ENCODE peak calls at places on chromosomes 6 and 20, in eight cellular contexts. B, R, D, K, S, H, A and V are unnamed samples.

GRCh38 chr6:75301537-75301936 is 16.9 kb upstream of the TMEM30A start:
- DNase-seq in A (no peak), K (no peak), B (no peak), R (no peak), S (no peak), D (no peak), H (no peak), V (no peak)

GRCh38 chr6:14417377-14417776 is 299.8 kb downstream of the CD83 start:
- DNase-seq in K (no peak), H (no peak), B (no peak), D (no peak), S (no peak), R (no peak), A (no peak), V (no peak)

GRCh38 chr20:53752971-53753879 is 159.6 kb upstream of the ZNF217 start:
- DNase-seq in D (no peak), K (no peak), R (no peak), S (no peak), B (peak), H (peak), A (no peak), V (no peak)

GRCh38 chr20:59318201-59318790 is 17.9 kb downstream of the EDN3 start:
- DNase-seq in A (no peak), B (no peak), D (no peak), K (no peak), H (no peak), R (no peak), S (no peak), V (no peak)

GRCh38 chr20:52219441-52219840 is 27.9 kb upstream of the ZFP64 start:
- DNase-seq in K (no peak), S (no peak), B (no peak), H (no peak), R (no peak), A (no peak), D (no peak), V (no peak)

GRCh38 chr6:37490466-37491015 is 9.2 kb downstream of the CCDC167 start:
- DNase-seq in D (no peak), K (no peak), H (no peak), R (no peak), B (no peak), A (no peak), S (no peak), V (no peak)

GRCh38 chr6:117536317-117536716 is 53.8 kb downstream of the DCBLD1 start:
- DNase-seq in S (no peak), K (no peak), B (peak), R (no peak), H (no peak), A (no peak), D (no peak), V (no peak)

GRCh38 chr6:155024628-155025027 is 29.5 kb downstream of the TIAM2 start:
- DNase-seq in K (no peak), A (no peak), D (no peak), S (no peak), B (no peak), H (no peak), R (no peak), V (no peak)

GRCh38 chr6:292506-293184 is 358 bp downstream of the DUSP22 start:
- DNase-seq in S (peak), D (peak), K (peak), H (peak), A (no peak), R (peak), B (peak), V (peak)

GRCh38 chr6:137641474-137642077 is 147.4 kb upstream of the OLIG3 start:
- DNase-seq in B (peak), H (peak), A (peak), K (peak), D (peak), S (peak), R (peak), V (peak)

GRCh38 chr6:129073651-129074419 is 190.9 kb downstream of the LAMA2 start:
- DNase-seq in K (no peak), D (no peak), A (no peak), H (no peak), S (no peak), R (no peak), B (no peak), V (no peak)

GRCh38 chr6:112413805-112414204 is 66.7 kb downstream of the RFPL4B start:
- DNase-seq in A (no peak), B (no peak), H (peak), S (no peak), D (no peak), R (no peak), K (no peak), V (no peak)

GRCh38 chr6:108904731-108905130 is 56.5 kb downstream of the ARMC2 start:
- DNase-seq in R (no peak), K (no peak), B (peak), S (peak), A (no peak), H (no peak), D (no peak), V (no peak)

GRCh38 chr6:111129003-111129402 is 41.7 kb downstream of the SLC16A10 start:
- DNase-seq in S (no peak), D (no peak), A (no peak), K (no peak), R (no peak), H (no peak), B (no peak), V (no peak)

GRCh38 chr6:32785781-32786533 is 22.6 kb upstream of the HLA-DQB2 start:
- DNase-seq in B (peak), H (peak), K (peak), D (no peak), R (peak), A (no peak), S (peak), V (no peak)

GRCh38 chr6:130852844-130853554 is 25.8 kb downstream of the SMLR1 start:
- DNase-seq in B (no peak), D (no peak), H (peak), R (no peak), A (no peak), S (no peak), K (no peak), V (no peak)

GRCh38 chr20:53926428-53927028 is 143.9 kb downstream of the BCAS1 start:
- DNase-seq in S (peak), H (peak), A (no peak), K (no peak), B (peak), R (peak), D (no peak), V (no peak)

GRCh38 chr6:118974790-118975189 is 39.8 kb upstream of the MCM9 start:
- DNase-seq in K (no peak), S (no peak), B (no peak), H (no peak), D (no peak), R (no peak), A (no peak), V (no peak)

GRCh38 chr20:62739581-62740285 is 31.1 kb downstream of the NTSR1 start:
- DNase-seq in H (peak), A (no peak), D (peak), S (peak), R (no peak), B (no peak), K (no peak), V (peak)

GRCh38 chr20:22371843-22372242 is 212.5 kb downstream of the FOXA2 start:
- DNase-seq in H (no peak), D (no peak), B (no peak), K (no peak), R (no peak), S (peak), A (no peak), V (no peak)

GRCh38 chr20:34891166-34892062 is 15.0 kb downstream of the ACSS2 start:
- DNase-seq in B (peak), R (no peak), S (no peak), K (no peak), A (no peak), D (no peak), H (peak), V (no peak)

GRCh38 chr20:43579861-43580793 is 10.6 kb upstream of the IFT52 start:
- DNase-seq in R (no peak), K (no peak), B (peak), D (no peak), H (no peak), S (no peak), A (no peak), V (no peak)

GRCh38 chr6:137978252-137978896 is 111.3 kb downstream of the TNFAIP3 start:
- DNase-seq in R (peak), K (no peak), A (no peak), D (no peak), H (peak), S (no peak), B (peak), V (no peak)

GRCh38 chr20:44422083-44422482 is 53.6 kb upstream of the TTPAL start:
- DNase-seq in H (peak), R (no peak), A (no peak), D (no peak), B (no peak), S (no peak), K (no peak), V (no peak)